ENCODE peak calls at places on chromosome 20, in four cellular contexts. P, U, S and Z are unnamed samples. For H3K9me3, the result is how much of the 10 kb centered on the place peaks cover.

GRCh38 chr20:1808101-1808500 is 87.1 kb upstream of the SIRPA start:
- DNase-seq in U (no peak), P (no peak), S (no peak), Z (no peak)

GRCh38 chr20:54179946-54180345 is 6.2 kb upstream of the CYP24A1 start:
- DNase-seq in U (no peak), S (no peak), P (no peak), Z (no peak)

GRCh38 chr20:50578061-50578777 is 68.0 kb downstream of the PTPN1 start:
- DNase-seq in U (no peak), P (no peak), S (no peak), Z (no peak)

GRCh38 chr20:63091901-63092659 is 85.3 kb upstream of the BHLHE23 start:
- DNase-seq in U (peak), S (no peak), P (no peak), Z (peak)

GRCh38 chr20:21681219-21681931 is 24.1 kb upstream of the PAX1 start:
- DNase-seq in U (no peak), S (no peak), P (no peak), Z (no peak)

GRCh38 chr20:64223526-64224067 is 32.0 kb upstream of the PCMTD2 start:
- DNase-seq in P (no peak), S (peak), U (peak), Z (no peak)

GRCh38 chr20:10639762-10640556 is 33.8 kb downstream of the JAG1 start:
- DNase-seq in S (no peak), U (no peak), P (no peak), Z (no peak)

GRCh38 chr20:33437141-33437911 is 6.2 kb downstream of the SNTA1 start:
- DNase-seq in S (peak), P (no peak), U (no peak), Z (no peak)

GRCh38 chr20:25408170-25408547 is 686 bp downstream of the GINS1 start:
- DNase-seq in S (no peak), U (no peak), P (no peak), Z (no peak)

GRCh38 chr20:9068232-9068781 is 580 bp upstream of the PLCB4 start:
- DNase-seq in P (no peak), U (no peak), S (peak), Z (no peak)

GRCh38 chr20:35121186-35121585 is 25.9 kb downstream of the EDEM2 start:
- DNase-seq in P (no peak), S (no peak), U (no peak), Z (no peak)

GRCh38 chr20:59123011-59123676 is 40.5 kb upstream of the ZNF831 start:
- DNase-seq in S (no peak), U (no peak), P (peak), Z (no peak)

GRCh38 chr20:48238326-48238725 is 453.0 kb upstream of the SULF2 start:
- DNase-seq in S (no peak), P (no peak), U (no peak), Z (no peak)

GRCh38 chr20:51009303-51010042 is 13.4 kb downstream of the KCNG1 start:
- DNase-seq in S (no peak), P (no peak), U (no peak), Z (no peak)

GRCh38 chr20:11229772-11230171 is 556.0 kb upstream of the JAG1 start:
- DNase-seq in U (peak), P (no peak), S (peak), Z (no peak)

GRCh38 chr20:38079353-38079752 is 45.8 kb downstream of the RPRD1B start:
- DNase-seq in P (no peak), S (no peak), U (no peak), Z (no peak)

GRCh38 chr20:37687478-37687805 is 6.4 kb upstream of the CTNNBL1 start:
- DNase-seq in S (no peak), U (no peak), P (no peak), Z (no peak)

GRCh38 chr20:53032021-53033001 is 60.2 kb downstream of the TSHZ2 start:
- DNase-seq in U (no peak), S (peak), P (no peak), Z (no peak)

GRCh38 chr20:17663486-17663885 is 18.6 kb downstream of the RRBP1 start:
- DNase-seq in P (no peak), S (no peak), U (no peak), Z (no peak)

GRCh38 chr20:39857188-39857587 is 831.8 kb downstream of the MAFB start:
- DNase-seq in S (no peak), U (no peak), P (no peak), Z (no peak)

GRCh38 chr20:62001178-62001715 is 64.4 kb downstream of the TAF4 start:
- DNase-seq in P (no peak), S (no peak), U (no peak), Z (no peak)

GRCh38 chr20:52943185-52943841 is 28.8 kb upstream of the TSHZ2 start:
- DNase-seq in S (peak), P (no peak), U (no peak), Z (no peak)

GRCh38 chr20:4512891-4513550 is 208.7 kb upstream of the PRND start:
- DNase-seq in U (no peak), P (no peak), S (peak), Z (no peak)

GRCh38 chr20:62516345-62516744 is 40.5 kb upstream of the GATA5 start:
- DNase-seq in S (no peak), P (no peak), U (no peak), Z (no peak)

GRCh38 chr20:37042986-37043972 is 52.5 kb downstream of the RBL1 start:
- DNase-seq in P (peak), S (no peak), U (peak), Z (no peak)

GRCh38 chr20:53887973-53888372 is 182.4 kb downstream of the BCAS1 start:
- DNase-seq in P (no peak), U (no peak), S (no peak), Z (no peak)

GRCh38 chr20:36467076-36467999 is 74.0 kb upstream of the MYL9 start:
- DNase-seq in P (peak), U (peak), S (peak), Z (peak)

GRCh38 chr20:63074631-63075030 is 67.9 kb upstream of the BHLHE23 start:
- DNase-seq in S (no peak), U (no peak), P (no peak), Z (no peak)

GRCh38 chr20:58075980-58076749 is 152.3 kb downstream of the ANKRD60 start:
- DNase-seq in P (no peak), S (no peak), U (peak), Z (no peak)

GRCh38 chr20:50165687-50166554 is 12.4 kb upstream of the PEDS1 start:
- DNase-seq in P (no peak), U (peak), S (peak), Z (peak)

GRCh38 chr20:11901127-11901526 is 16.6 kb upstream of the BTBD3 start:
- DNase-seq in S (no peak), P (no peak), U (no peak), Z (no peak)

GRCh38 chr20:55961351-55962320 is 43.7 kb downstream of the CBLN4 start:
- DNase-seq in P (no peak), S (no peak), U (no peak), Z (no peak)
- H3K9me3 ChIP-seq in P (under half), S (under half), U (under half), Z (under half)

GRCh38 chr20:199996-200395 is 10.5 kb upstream of the DEFB128 start:
- DNase-seq in S (no peak), U (no peak), P (no peak), Z (no peak)
- H3K9me3 ChIP-seq in S (under half), U (under half), P (under half), Z (under half)

GRCh38 chr20:56316483-56316882 is 42.3 kb upstream of the FAM210B start:
- DNase-seq in S (no peak), P (no peak), U (no peak), Z (no peak)

GRCh38 chr20:56316051-56316450 is 42.7 kb upstream of the FAM210B start:
- DNase-seq in P (no peak), S (no peak), U (no peak), Z (no peak)
- H3K9me3 ChIP-seq in P (under half), S (under half), U (under half), Z (under half)

DNA sequence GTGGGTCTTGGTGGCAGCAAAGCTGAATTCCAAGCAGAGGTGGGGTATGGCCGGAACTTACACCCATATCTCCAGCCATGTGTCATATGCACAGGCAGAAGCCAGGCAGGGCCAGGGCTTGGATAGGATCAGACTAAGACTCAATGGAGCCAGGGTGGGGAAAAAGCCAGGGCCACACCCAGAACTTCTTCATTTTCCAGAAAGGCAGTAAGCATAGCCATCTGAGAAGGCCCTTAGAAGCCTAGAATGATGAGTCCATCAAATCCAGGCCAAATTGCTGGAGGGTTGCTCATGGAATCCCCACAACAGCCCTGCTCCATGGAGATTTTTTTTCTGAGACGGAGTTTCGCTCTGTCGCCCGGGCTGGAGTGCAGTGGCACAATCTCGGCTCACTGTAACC is 116.2 kb upstream of the SRSF6 start:
- DNase-seq in P (no peak), U (no peak), S (no peak), Z (no peak)
- H3K9me3 ChIP-seq in P (under half), U (under half), S (under half), Z (under half)

DNA sequence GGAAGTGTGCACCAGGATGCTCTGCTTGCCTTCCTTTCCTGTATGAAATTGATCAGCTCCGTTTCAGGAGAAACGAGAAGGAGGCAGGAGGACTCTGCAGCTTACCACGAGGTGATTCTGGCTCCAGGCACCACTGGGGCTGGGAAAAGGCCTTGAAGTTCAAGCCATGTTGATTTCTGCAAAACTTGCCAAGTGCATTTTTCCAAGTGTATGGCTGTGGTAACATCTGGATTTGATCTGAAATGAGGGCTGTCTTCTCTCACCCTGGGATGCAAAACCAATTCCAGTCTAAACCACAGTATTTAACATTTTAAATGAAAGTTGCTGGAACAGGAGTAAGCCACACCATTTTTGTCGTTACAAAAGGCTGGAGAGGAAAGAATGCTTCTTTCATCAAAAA is 36.1 kb upstream of the FAM210B start:
- DNase-seq in P (no peak), S (no peak), U (no peak), Z (no peak)
- H3K9me3 ChIP-seq in P (under half), S (under half), U (under half), Z (under half)

DNA sequence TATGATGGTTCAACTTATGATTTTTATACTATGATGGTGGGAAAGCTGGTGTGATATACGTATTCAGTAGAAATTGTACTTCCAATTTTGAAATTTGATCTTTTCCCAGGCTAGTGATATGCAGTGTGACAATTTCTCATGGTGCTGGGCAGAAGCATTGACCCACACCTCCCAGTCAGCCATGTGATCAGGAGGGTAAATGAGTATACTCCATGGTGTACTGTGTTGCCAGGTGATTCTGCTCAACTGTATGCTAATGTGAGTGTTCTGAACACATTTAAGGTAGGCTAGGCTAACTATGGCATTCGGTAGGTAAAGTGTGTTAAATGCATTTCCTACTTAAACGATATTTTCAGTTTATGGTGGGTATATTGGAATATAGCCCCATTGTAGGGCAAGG is 19.1 kb downstream of the PTPRA start:
- DNase-seq in U (no peak), S (no peak), P (no peak), Z (no peak)
- H3K9me3 ChIP-seq in U (under half), S (under half), P (under half), Z (under half)

GRCh38 chr20:60892095-60892813 is 359.8 kb upstream of the CDH4 start:
- DNase-seq in U (no peak), P (no peak), S (no peak), Z (no peak)

GRCh38 chr20:60900581-60900980 is 351.5 kb upstream of the CDH4 start:
- DNase-seq in S (no peak), U (no peak), P (no peak), Z (no peak)

GRCh38 chr20:60899320-60899719 is 352.7 kb upstream of the CDH4 start:
- DNase-seq in U (no peak), S (no peak), P (no peak), Z (no peak)

DNA sequence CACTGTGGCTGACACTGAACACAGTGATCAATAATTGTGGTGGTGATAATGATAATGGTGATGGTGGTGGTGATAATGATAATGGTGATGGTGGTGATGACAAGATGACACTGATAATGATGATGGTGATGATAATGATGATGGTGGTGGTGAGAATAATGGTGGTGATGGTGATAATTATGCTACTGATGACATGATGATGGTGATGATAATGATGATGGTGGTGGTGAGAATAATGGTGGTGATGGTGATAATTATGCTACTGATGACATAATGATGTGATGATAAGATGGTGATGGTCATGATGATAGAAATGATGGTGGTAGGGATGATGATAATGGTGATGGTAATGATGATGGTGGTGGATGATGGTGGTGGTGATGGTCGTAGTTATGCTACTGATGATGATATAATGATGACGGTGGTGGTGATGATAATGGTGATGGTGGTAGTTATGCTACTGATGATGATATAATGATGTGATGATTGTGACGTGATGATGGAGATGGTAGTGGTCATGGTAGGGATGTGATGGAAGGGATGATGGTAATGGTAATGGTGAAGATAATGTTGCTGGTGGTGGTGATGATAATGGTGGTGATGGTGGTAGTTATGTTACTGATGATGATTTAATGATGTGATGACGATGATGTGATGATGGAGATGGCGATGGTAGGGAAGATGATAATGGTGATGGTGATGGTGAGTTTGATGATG is 356.5 kb upstream of the CDH4 start:
- DNase-seq in S (no peak), P (no peak), U (no peak), Z (no peak)
- H3K9me3 ChIP-seq in S (under half), P (under half), U (under half), Z (under half)

GRCh38 chr20:31237763-31238162 is 19.7 kb upstream of the DEFB115 start:
- DNase-seq in P (no peak), S (no peak), U (no peak), Z (no peak)

GRCh38 chr20:31236953-31237352 is 20.5 kb upstream of the DEFB115 start:
- DNase-seq in S (no peak), U (no peak), P (no peak), Z (no peak)

DNA sequence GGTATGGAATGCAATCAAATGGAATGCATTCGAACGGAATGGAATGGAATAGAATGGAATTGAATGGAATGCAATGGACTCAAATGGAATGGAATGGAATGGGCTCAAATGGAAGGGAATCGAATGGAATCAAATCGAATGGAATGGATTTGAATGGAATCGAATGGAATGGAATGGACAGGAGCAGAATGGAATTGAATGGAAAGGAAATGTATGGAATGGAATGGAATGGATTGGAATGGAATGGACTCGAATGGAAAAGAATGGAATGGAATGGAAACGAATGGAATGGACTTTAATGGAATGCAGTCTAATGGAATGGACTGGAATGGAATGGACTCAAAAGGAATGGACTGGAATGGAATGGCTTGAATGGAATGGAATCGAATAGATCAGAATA is 18.3 kb upstream of the DEFB115 start:
- DNase-seq in P (no peak), S (no peak), U (no peak), Z (no peak)
- H3K9me3 ChIP-seq in P (under half), S (half or more), U (under half), Z (under half)